ENCODE peak calls at places on chromosomes 2 and 18, in six cellular contexts. V is PC-3, N is neuronal stem cell, M is uterus, S is endothelial cell, E is AG10803. F is an unnamed sample.

GRCh38 chr2:134260726-134261125 is 6.9 kb downstream of the MGAT5 start:
- DNase-seq in V (no peak), N (no peak), M (no peak), S (no peak), E (peak; percentile 95), F (no peak)

GRCh38 chr2:43033466-43034241 is 192.8 kb downstream of the ZFP36L2 start:
- DNase-seq in V (no peak), N (no peak), M (peak; percentile 15), S (no peak), E (no peak), F (no peak)

GRCh38 chr2:55966431-55967118 is 43.0 kb upstream of the EFEMP1 start:
- DNase-seq in V (no peak), N (no peak), M (peak; percentile 43), S (no peak), E (peak; percentile 21), F (no peak)

GRCh38 chr2:37894047-37894446 is 31.0 kb upstream of the RMDN2 start:
- DNase-seq in V (no peak), N (no peak), M (no peak), S (no peak), E (no peak), F (no peak)

GRCh38 chr2:32377928-32378327 is 21.1 kb downstream of the BIRC6 start:
- DNase-seq in V (no peak), N (no peak), M (no peak), S (no peak), E (no peak), F (no peak)

GRCh38 chr18:76644580-76644979 is 149.5 kb upstream of the ZNF516 start:
- DNase-seq in V (no peak), N (no peak), M (no peak), S (no peak), E (no peak), F (no peak)

GRCh38 chr2:68730828-68731227 is 3.8 kb upstream of the ARHGAP25 start:
- DNase-seq in V (peak; percentile 89), N (no peak), M (no peak), S (no peak), E (peak; percentile 32), F (peak; percentile 26)

GRCh38 chr2:203586696-203587095 is 51.6 kb upstream of the RAPH1 start:
- DNase-seq in V (peak; percentile 70), N (no peak), M (no peak), S (no peak), E (peak; percentile 54), F (no peak)

GRCh38 chr2:75647771-75648170 is 1.2 kb downstream of the MRPL19 start:
- DNase-seq in V (peak; percentile 19), N (no peak), M (no peak), S (no peak), E (no peak), F (no peak)

GRCh38 chr18:75249672-75250470 is 39.3 kb downstream of the TSHZ1 start:
- DNase-seq in V (no peak), N (no peak), M (no peak), S (no peak), E (no peak), F (peak; percentile 51)

GRCh38 chr2:138846216-138846821 is 66.1 kb upstream of the NXPH2 start:
- DNase-seq in V (peak; percentile 73), N (no peak), M (no peak), S (no peak), E (peak; percentile 9), F (no peak)

GRCh38 chr2:65227471-65228248 is at the start of gene ACTR2:
- DNase-seq in V (peak; percentile 96), N (peak; percentile 93), M (peak; percentile 96), S (peak; percentile 92), E (peak; percentile 97), F (peak; percentile 97)

GRCh38 chr2:27212626-27213471 is 781 bp upstream of the SLC5A6 start:
- DNase-seq in V (peak; percentile 37), N (no peak), M (no peak), S (peak; percentile 8), E (peak; percentile 79), F (peak; percentile 72)

GRCh38 chr2:196131384-196131861 is 40.0 kb downstream of the STK17B start:
- DNase-seq in V (peak; percentile 71), N (no peak), M (no peak), S (no peak), E (peak; percentile 36), F (peak; percentile 81)

GRCh38 chr2:200259577-200259957 is 46.9 kb upstream of the SPATS2L start:
- DNase-seq in V (peak; percentile 97), N (no peak), M (no peak), S (no peak), E (no peak), F (no peak)

GRCh38 chr2:9189901-9190300 is 16.7 kb upstream of the ASAP2 start:
- DNase-seq in V (no peak), N (no peak), M (no peak), S (no peak), E (peak; percentile 30), F (no peak)

GRCh38 chr2:239232195-239232578 is 168.6 kb downstream of the HDAC4 start:
- DNase-seq in V (no peak), N (no peak), M (no peak), S (no peak), E (no peak), F (peak; percentile 16)

GRCh38 chr18:3463052-3463451 is 13.1 kb downstream of the TGIF1 start:
- DNase-seq in V (no peak), N (no peak), M (no peak), S (no peak), E (peak; percentile 85), F (no peak)

GRCh38 chr2:138716183-138716582 is 64.0 kb downstream of the NXPH2 start:
- DNase-seq in V (peak; percentile 43), N (no peak), M (no peak), S (no peak), E (no peak), F (no peak)

GRCh38 chr2:20421988-20422678 is 24.7 kb upstream of the RHOB start:
- DNase-seq in V (peak; percentile 95), N (no peak), M (peak; percentile 85), S (no peak), E (peak; percentile 96), F (peak; percentile 30)

GRCh38 chr2:240727439-240727838 is 35.8 kb downstream of the AQP12A start:
- DNase-seq in V (no peak), N (no peak), M (no peak), S (no peak), E (no peak), F (no peak)

GRCh38 chr2:204655101-204655500 is 109.8 kb downstream of the PARD3B start:
- DNase-seq in V (no peak), N (no peak), M (no peak), S (no peak), E (peak; percentile 91), F (no peak)

GRCh38 chr2:6167592-6168138 is 475.5 kb downstream of the SOX11 start:
- DNase-seq in V (no peak), N (no peak), M (no peak), S (no peak), E (no peak), F (no peak)

GRCh38 chr2:196066794-196067382 is 1.7 kb downstream of the DNAH7 start:
- DNase-seq in V (peak; percentile 65), N (peak; percentile 20), M (no peak), S (no peak), E (peak; percentile 32), F (no peak)

GRCh38 chr2:144509001-144509545 is 10.8 kb downstream of the ZEB2 start:
- DNase-seq in V (no peak), N (no peak), M (no peak), S (no peak), E (no peak), F (no peak)

GRCh38 chr2:100832885-100833284 is 12.9 kb downstream of the NPAS2 start:
- DNase-seq in V (peak; percentile 26), N (no peak), M (no peak), S (no peak), E (no peak), F (no peak)

F was measured in activated CD8-positive, alpha-beta memory T cell treated with anti-CD3 and anti-CD28 coated beads, Interleukin-2, amount 10 ng/mL, durations not matched to agents 7 days and 5 days.